ENCODE peak calls at places on chromosomes 12 and 14, in four cellular contexts. One of them, this sample, is unnamed. For H3K9me3, the result is how much of the 10 kb centered on the place peaks cover.

GRCh38 chr12:95551913-95552516 is 739 bp upstream of the USP44 start:
- DNase-seq in MM.1S: no peak
- DNase-seq in GM23248: no peak
- DNase-seq in kidney: no peak
- DNase-seq in this sample: no peak

GRCh38 chr12:39355841-39356240 is 87.1 kb downstream of the KIF21A start:
- DNase-seq in MM.1S: no peak
- DNase-seq in GM23248: no peak
- DNase-seq in kidney: no peak
- DNase-seq in this sample: no peak

GRCh38 chr14:94116701-94117100 is 6.2 kb downstream of the IFI27 start:
- DNase-seq in MM.1S: no peak
- DNase-seq in GM23248: no peak
- DNase-seq in kidney: no peak
- DNase-seq in this sample: no peak

GRCh38 chr12:28936221-28936620 is 212.9 kb upstream of the FAR2 start:
- DNase-seq in MM.1S: no peak
- DNase-seq in GM23248: no peak
- DNase-seq in kidney: no peak
- DNase-seq in this sample: no peak

GRCh38 chr12:34406228-34406995 is 384.1 kb downstream of the ALG10 start:
- DNase-seq in MM.1S: no peak
- DNase-seq in GM23248: no peak
- DNase-seq in kidney: peak
- DNase-seq in this sample: peak

GRCh38 chr12:95884998-95885397 is 26.2 kb downstream of the SNRPF start:
- DNase-seq in MM.1S: no peak
- DNase-seq in GM23248: no peak
- DNase-seq in kidney: no peak
- DNase-seq in this sample: no peak

GRCh38 chr14:55730602-55731001 is 150.6 kb downstream of the KTN1 start:
- DNase-seq in MM.1S: no peak
- DNase-seq in GM23248: no peak
- DNase-seq in kidney: no peak
- DNase-seq in this sample: no peak

GRCh38 chr12:116806845-116807440 is 68.8 kb downstream of the RNFT2 start:
- DNase-seq in MM.1S: no peak
- DNase-seq in GM23248: no peak
- DNase-seq in kidney: no peak
- DNase-seq in this sample: peak

GRCh38 chr14:100816286-100816949 is 9.5 kb upstream of the MEG3 start:
- DNase-seq in MM.1S: no peak
- DNase-seq in GM23248: no peak
- DNase-seq in kidney: peak
- DNase-seq in this sample: peak

GRCh38 chr14:95524706-95525512 is 8.5 kb upstream of the SYNE3 start:
- DNase-seq in MM.1S: no peak
- DNase-seq in GM23248: peak
- DNase-seq in kidney: no peak
- DNase-seq in this sample: no peak

GRCh38 chr14:40417777-40418401 is 985.7 kb upstream of the FBXO33 start:
- DNase-seq in MM.1S: peak
- DNase-seq in GM23248: peak
- DNase-seq in kidney: no peak
- DNase-seq in this sample: peak

GRCh38 chr12:106918746-106919145 is 37.0 kb upstream of the TMEM263 start:
- DNase-seq in MM.1S: peak
- DNase-seq in GM23248: no peak
- DNase-seq in kidney: no peak
- DNase-seq in this sample: peak

GRCh38 chr12:57110189-57111045 is 745 bp downstream of the STAT6 start:
- DNase-seq in MM.1S: peak
- DNase-seq in GM23248: peak
- DNase-seq in kidney: peak
- DNase-seq in this sample: peak

GRCh38 chr12:62692884-62693283 is 226.3 kb downstream of the MON2 start:
- DNase-seq in MM.1S: no peak
- DNase-seq in GM23248: peak
- DNase-seq in kidney: no peak
- DNase-seq in this sample: no peak

GRCh38 chr12:95446511-95446910 is 27.4 kb upstream of the METAP2 start:
- DNase-seq in MM.1S: no peak
- DNase-seq in GM23248: no peak
- DNase-seq in kidney: peak
- DNase-seq in this sample: peak

GRCh38 chr14:26204954-26205479 is 392.8 kb downstream of the NOVA1 start:
- DNase-seq in MM.1S: no peak
- DNase-seq in GM23248: peak
- DNase-seq in kidney: peak
- DNase-seq in this sample: peak

GRCh38 chr12:113461666-113462065 is 10.0 kb downstream of the LHX5 start:
- DNase-seq in MM.1S: no peak
- DNase-seq in GM23248: peak
- DNase-seq in kidney: no peak
- DNase-seq in this sample: peak

GRCh38 chr12:12979151-12979550 is 20.9 kb downstream of the HEBP1 start:
- DNase-seq in MM.1S: no peak
- DNase-seq in GM23248: peak
- DNase-seq in kidney: no peak
- DNase-seq in this sample: no peak

GRCh38 chr12:88432536-88433462 is 147.5 kb downstream of the KITLG start:
- DNase-seq in MM.1S: no peak
- DNase-seq in GM23248: peak
- DNase-seq in kidney: no peak
- DNase-seq in this sample: no peak

GRCh38 chr12:46480724-46481123 is 108.2 kb upstream of the SLC38A2 start:
- DNase-seq in MM.1S: no peak
- DNase-seq in GM23248: peak
- DNase-seq in kidney: no peak
- DNase-seq in this sample: no peak

GRCh38 chr12:12108441-12109058 is 37.8 kb downstream of the BCL2L14 start:
- DNase-seq in MM.1S: no peak
- DNase-seq in GM23248: no peak
- DNase-seq in kidney: no peak
- DNase-seq in this sample: no peak

GRCh38 chr12:26803552-26803951 is 29.4 kb downstream of the ITPR2 start:
- DNase-seq in MM.1S: no peak
- DNase-seq in GM23248: peak
- DNase-seq in kidney: no peak
- DNase-seq in this sample: no peak

GRCh38 chr12:46200551-46200950 is 68.3 kb downstream of the SLC38A1 start:
- DNase-seq in MM.1S: peak
- DNase-seq in GM23248: no peak
- DNase-seq in kidney: no peak
- DNase-seq in this sample: no peak

GRCh38 chr12:7411343-7411742 is 32.6 kb downstream of the CD163L1 start:
- DNase-seq in MM.1S: no peak
- DNase-seq in GM23248: no peak
- DNase-seq in kidney: no peak
- DNase-seq in this sample: peak

GRCh38 chr12:495466-495865 is 35.7 kb downstream of the B4GALNT3 start:
- DNase-seq in MM.1S: no peak
- DNase-seq in GM23248: no peak
- DNase-seq in kidney: no peak
- DNase-seq in this sample: peak

GRCh38 chr12:92553389-92553788 is 149.4 kb upstream of the PLEKHG7 start:
- DNase-seq in MM.1S: no peak
- DNase-seq in GM23248: no peak
- DNase-seq in kidney: peak
- DNase-seq in this sample: no peak

GRCh38 chr12:104372048-104372720 is 68.6 kb downstream of the EID3 start:
- DNase-seq in MM.1S: no peak
- DNase-seq in GM23248: no peak
- DNase-seq in kidney: no peak
- DNase-seq in this sample: peak

GRCh38 chr12:68481181-68481941 is 129.3 kb upstream of the RAP1B start:
- DNase-seq in MM.1S: peak
- DNase-seq in GM23248: peak
- DNase-seq in kidney: no peak
- DNase-seq in this sample: no peak

GRCh38 chr14:55373784-55374725 is 37.6 kb downstream of the ATG14 start:
- DNase-seq in MM.1S: no peak
- DNase-seq in GM23248: peak
- DNase-seq in kidney: no peak
- DNase-seq in this sample: no peak

GRCh38 chr12:95182868-95183415 is 34.3 kb downstream of the FGD6 start:
- DNase-seq in MM.1S: no peak
- DNase-seq in GM23248: peak
- DNase-seq in kidney: no peak
- DNase-seq in this sample: peak

GRCh38 chr12:5369298-5369697 is 62.6 kb upstream of the NTF3 start:
- DNase-seq in MM.1S: no peak
- DNase-seq in GM23248: no peak
- DNase-seq in kidney: no peak
- DNase-seq in this sample: no peak

GRCh38 chr12:32893458-32893857 is 3.1 kb downstream of the PKP2 start:
- DNase-seq in MM.1S: no peak
- DNase-seq in GM23248: no peak
- DNase-seq in kidney: no peak
- DNase-seq in this sample: no peak

GRCh38 chr12:96208801-96209534 is 14.8 kb downstream of the ELK3 start:
- DNase-seq in MM.1S: peak
- DNase-seq in GM23248: no peak
- DNase-seq in kidney: no peak
- DNase-seq in this sample: no peak

GRCh38 chr14:89000007-89000942 is 175.8 kb downstream of the TTC8 start:
- DNase-seq in MM.1S: no peak
- DNase-seq in GM23248: peak
- DNase-seq in kidney: no peak
- DNase-seq in this sample: peak

GRCh38 chr12:132275110-132275531 is 54.3 kb downstream of the GALNT9 start:
- DNase-seq in MM.1S: no peak
- DNase-seq in GM23248: peak
- DNase-seq in kidney: peak
- DNase-seq in this sample: peak

GRCh38 chr14:105879503-105879866 is 353.1 kb downstream of the TMEM121 start:
- DNase-seq in MM.1S: no peak
- DNase-seq in GM23248: no peak
- DNase-seq in kidney: no peak
- DNase-seq in this sample: peak

GRCh38 chr12:59874781-59875180 is 279.0 kb downstream of the SLC16A7 start:
- DNase-seq in MM.1S: no peak
- DNase-seq in GM23248: no peak
- DNase-seq in kidney: no peak
- DNase-seq in this sample: peak

GRCh38 chr14:104304451-104305351 is 166.3 kb downstream of the KIF26A start:
- DNase-seq in MM.1S: no peak
- DNase-seq in GM23248: no peak
- DNase-seq in kidney: peak
- DNase-seq in this sample: no peak

GRCh38 chr14:104303705-104304425 is 165.5 kb downstream of the KIF26A start:
- DNase-seq in MM.1S: no peak
- DNase-seq in GM23248: no peak
- DNase-seq in kidney: peak
- DNase-seq in this sample: no peak

GRCh38 chr14:104301731-104302460 is 163.5 kb downstream of the KIF26A start:
- DNase-seq in MM.1S: no peak
- DNase-seq in GM23248: no peak
- DNase-seq in kidney: peak
- DNase-seq in this sample: no peak

GRCh38 chr14:104299993-104300761 is 161.8 kb downstream of the KIF26A start:
- DNase-seq in MM.1S: no peak
- DNase-seq in GM23248: no peak
- DNase-seq in kidney: peak
- DNase-seq in this sample: no peak

DNA sequence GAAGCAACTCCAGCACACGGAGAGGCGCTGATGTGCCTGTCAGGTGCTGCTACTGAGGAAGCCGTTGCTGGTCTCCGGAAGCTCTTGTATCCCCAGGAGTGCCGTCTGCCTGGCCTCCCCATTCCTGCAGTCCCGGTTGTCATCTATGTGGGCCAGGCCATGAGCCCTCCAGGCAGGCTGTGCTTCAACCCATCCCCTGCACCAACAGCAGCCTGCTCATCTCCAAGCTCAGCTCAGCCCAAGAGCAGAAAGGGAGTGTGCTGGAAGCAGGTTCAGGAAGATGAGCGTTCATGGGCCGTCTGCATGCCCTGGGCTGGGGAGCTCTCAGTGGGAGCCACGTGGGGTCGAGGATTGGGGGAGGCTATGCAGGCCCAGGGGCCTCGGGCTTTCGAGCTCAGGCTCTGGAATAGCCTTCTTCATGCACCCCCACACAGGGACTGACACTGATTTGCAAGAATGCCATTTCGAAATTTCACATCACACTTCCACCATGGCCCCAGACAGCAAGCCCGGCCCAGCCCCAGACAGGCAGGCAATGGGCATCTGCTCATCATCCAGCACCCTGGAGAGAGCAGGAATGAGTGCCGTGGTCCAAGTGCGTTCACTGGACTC is 164.5 kb downstream of the KIF26A start:
- DNase-seq in MM.1S: no peak
- DNase-seq in GM23248: no peak
- DNase-seq in kidney: peak
- DNase-seq in this sample: no peak
- H3K9me3 ChIP-seq in MM.1S: under half
- H3K9me3 ChIP-seq in GM23248: under half
- H3K9me3 ChIP-seq in kidney: under half
- H3K9me3 ChIP-seq in this sample: under half

GRCh38 chr12:124874988-124875802 is 11.5 kb upstream of the SCARB1 start:
- DNase-seq in MM.1S: no peak
- DNase-seq in GM23248: no peak
- DNase-seq in kidney: no peak
- DNase-seq in this sample: no peak
- H3K9ac ChIP-seq in MM.1S: no peak
- H3K9ac ChIP-seq in GM23248: no peak
- H3K9ac ChIP-seq in kidney: no peak
- H3K9ac ChIP-seq in this sample: no peak

GRCh38 chr14:29527286-29527685 is 400.4 kb downstream of the PRKD1 start:
- DNase-seq in MM.1S: no peak
- DNase-seq in GM23248: no peak
- DNase-seq in kidney: no peak
- DNase-seq in this sample: no peak

GRCh38 chr14:29518335-29518734 is 409.3 kb downstream of the PRKD1 start:
- DNase-seq in MM.1S: no peak
- DNase-seq in GM23248: peak
- DNase-seq in kidney: no peak
- DNase-seq in this sample: no peak

GRCh38 chr14:29521526-29522137 is 406.0 kb downstream of the PRKD1 start:
- DNase-seq in MM.1S: no peak
- DNase-seq in GM23248: peak
- DNase-seq in kidney: no peak
- DNase-seq in this sample: peak
- H3K9me3 ChIP-seq in MM.1S: under half
- H3K9me3 ChIP-seq in GM23248: under half
- H3K9me3 ChIP-seq in kidney: under half
- H3K9me3 ChIP-seq in this sample: under half

DNA sequence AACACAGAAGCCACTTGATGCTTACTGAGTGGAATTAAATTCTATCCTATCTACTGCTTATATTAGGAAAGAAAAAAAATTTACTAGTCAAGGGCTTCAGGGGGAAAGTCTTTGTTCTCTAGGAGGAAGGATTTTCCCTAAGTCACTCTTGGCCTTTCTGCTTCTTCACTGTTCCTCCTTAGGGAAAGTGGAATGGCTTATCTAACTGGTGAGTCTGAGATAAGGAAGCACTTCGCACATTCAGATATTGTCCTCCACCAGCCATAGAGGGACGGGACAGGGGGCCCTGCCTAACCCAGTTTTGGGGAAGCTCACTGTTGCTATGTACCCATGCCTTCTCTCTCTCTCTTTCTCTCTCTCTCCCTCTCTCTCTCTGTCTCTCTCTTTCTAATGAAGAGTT is 450.7 kb downstream of the ZFP36L1 start:
- DNase-seq in MM.1S: no peak
- DNase-seq in GM23248: no peak
- DNase-seq in kidney: no peak
- DNase-seq in this sample: no peak
- H3K9ac ChIP-seq in MM.1S: no peak
- H3K9ac ChIP-seq in GM23248: no peak
- H3K9ac ChIP-seq in kidney: no peak
- H3K9ac ChIP-seq in this sample: no peak